ENCODE peak calls at places on chromosomes 3 and 15, in ten cellular contexts. C is GM04504; P is stimulated activated CD4-positive, alpha-beta T cell treated with anti-CD3 and anti-CD28 coated beads, Interleukin-1b, Interleukin-23, amount 100 ng/mL, for 4 hours; W is T-helper 2 cell; U is hippocampal formation; T is COR-L47; I is Ammon's horn; F is D721Med; X is T47D; Z is activated gamma-delta T cell treated with Interleukin-2 at 50 U/mL for 16 hours. Q is an unnamed sample.

GRCh38 chr15:40582726-40583246 is 11.3 kb upstream of the KNL1 start:
- DNase-seq in C (peak), P (no peak), W (peak), U (no peak), T (no peak), I (no peak), F (no peak), X (peak), Z (no peak), Q (no peak)

GRCh38 chr3:64489361-64490044 is 198.3 kb downstream of the ADAMTS9 start:
- DNase-seq in C (no peak), P (no peak), W (no peak), U (no peak), T (peak), I (no peak), F (no peak), X (no peak), Z (no peak), Q (no peak)

GRCh38 chr15:68187559-68187958 is 17.6 kb downstream of the CALML4 start:
- DNase-seq in C (peak), P (no peak), W (no peak), U (peak), T (peak), I (peak), F (no peak), X (no peak), Z (no peak), Q (no peak)

GRCh38 chr3:8988791-8989558 is 25.7 kb upstream of the RAD18 start:
- DNase-seq in C (no peak), P (no peak), W (no peak), U (no peak), T (no peak), I (no peak), F (no peak), X (no peak), Z (no peak), Q (no peak)

GRCh38 chr3:195180490-195181106 is 90.4 kb downstream of the XXYLT1 start:
- DNase-seq in C (no peak), P (no peak), W (no peak), U (no peak), T (no peak), I (no peak), F (no peak), X (no peak), Z (no peak), Q (no peak)

GRCh38 chr3:33061782-33062181 is 35.2 kb downstream of the GLB1 start:
- DNase-seq in C (peak), P (peak), W (peak), U (no peak), T (no peak), I (no peak), F (no peak), X (no peak), Z (peak), Q (no peak)

GRCh38 chr3:119635719-119636118 is 24.7 kb downstream of the POPDC2 start:
- DNase-seq in C (no peak), P (no peak), W (no peak), U (no peak), T (no peak), I (no peak), F (no peak), X (no peak), Z (no peak), Q (no peak)

GRCh38 chr15:40762919-40763800 is 708 bp upstream of the GCHFR start:
- DNase-seq in C (no peak), P (no peak), W (peak), U (no peak), T (peak), I (no peak), F (no peak), X (peak), Z (peak), Q (no peak)

GRCh38 chr15:65881766-65882434 is 12.6 kb downstream of the RAB11A start:
- DNase-seq in C (no peak), P (no peak), W (peak), U (no peak), T (no peak), I (no peak), F (no peak), X (no peak), Z (no peak), Q (no peak)

GRCh38 chr15:51368307-51368706 is 26.9 kb downstream of the GLDN start:
- DNase-seq in C (no peak), P (no peak), W (no peak), U (no peak), T (no peak), I (no peak), F (no peak), X (no peak), Z (no peak), Q (no peak)

GRCh38 chr15:71634820-71635219 is 175.5 kb upstream of the NR2E3 start:
- DNase-seq in C (no peak), P (no peak), W (no peak), U (no peak), T (peak), I (no peak), F (no peak), X (no peak), Z (no peak), Q (no peak)

GRCh38 chr15:41578736-41579383 is 19.8 kb downstream of the TYRO3 start:
- DNase-seq in C (no peak), P (no peak), W (no peak), U (no peak), T (no peak), I (no peak), F (no peak), X (no peak), Z (no peak), Q (no peak)

GRCh38 chr15:39804026-39804425 is 21.4 kb upstream of the FSIP1 start:
- DNase-seq in C (no peak), P (no peak), W (no peak), U (no peak), T (no peak), I (no peak), F (no peak), X (no peak), Z (no peak), Q (no peak)

GRCh38 chr15:43237842-43238470 is 17.1 kb upstream of the EPB42 start:
- DNase-seq in C (no peak), P (no peak), W (no peak), U (no peak), T (no peak), I (no peak), F (no peak), X (no peak), Z (no peak), Q (no peak)

GRCh38 chr3:64295594-64295993 is 70.3 kb upstream of the PRICKLE2 start:
- DNase-seq in C (peak), P (no peak), W (no peak), U (no peak), T (no peak), I (peak), F (no peak), X (no peak), Z (no peak), Q (no peak)

GRCh38 chr15:40929730-40930429 is 740 bp downstream of the DLL4 start:
- DNase-seq in C (no peak), P (no peak), W (no peak), U (no peak), T (peak), I (no peak), F (no peak), X (no peak), Z (no peak), Q (no peak)

GRCh38 chr3:52839892-52840545 is 5.2 kb upstream of the MUSTN1 start:
- DNase-seq in C (no peak), P (no peak), W (no peak), U (no peak), T (no peak), I (no peak), F (no peak), X (no peak), Z (no peak), Q (no peak)

GRCh38 chr15:35560895-35561294 is 14.9 kb upstream of the DPH6 start:
- DNase-seq in C (no peak), P (no peak), W (no peak), U (no peak), T (no peak), I (no peak), F (no peak), X (no peak), Z (no peak), Q (no peak)

GRCh38 chr3:87855626-87856025 is 203.2 kb downstream of the CGGBP1 start:
- DNase-seq in C (peak), P (no peak), W (no peak), U (no peak), T (no peak), I (no peak), F (no peak), X (no peak), Z (no peak), Q (no peak)

GRCh38 chr3:69568458-69568857 is 170.8 kb upstream of the MITF start:
- DNase-seq in C (no peak), P (no peak), W (no peak), U (no peak), T (no peak), I (no peak), F (no peak), X (no peak), Z (no peak), Q (no peak)

GRCh38 chr3:102444101-102444500 is 9.3 kb downstream of the ZPLD1 start:
- DNase-seq in C (peak), P (no peak), W (no peak), U (no peak), T (no peak), I (no peak), F (no peak), X (no peak), Z (no peak), Q (no peak)

GRCh38 chr3:144809381-144809780 is 837.8 kb downstream of the DIPK2A start:
- DNase-seq in C (no peak), P (no peak), W (no peak), U (no peak), T (no peak), I (no peak), F (no peak), X (no peak), Z (no peak), Q (no peak)